ENCODE peak calls at places on chromosomes 3 and 15, in six cellular contexts. U, E, J, H, X and B are unnamed samples.

GRCh38 chr3:80770106-80771079 is 991.1 kb downstream of the GBE1 start:
- DNase-seq in U (no peak), X (no peak), H (peak), J (peak), E (no peak), B (no peak)

GRCh38 chr15:75921732-75922703 is 18.3 kb downstream of the FBXO22 start:
- DNase-seq in J (peak), X (peak), H (no peak), E (peak), U (peak), B (no peak)

GRCh38 chr3:73563896-73564582 is 60.7 kb downstream of the PDZRN3 start:
- DNase-seq in H (no peak), J (peak), E (no peak), U (peak), X (peak), B (no peak)

GRCh38 chr3:179949428-179949827 is 87.3 kb downstream of the PEX5L start:
- DNase-seq in J (no peak), E (no peak), X (no peak), H (peak), U (no peak), B (no peak)

GRCh38 chr3:125219261-125219701 is 6.7 kb upstream of the SLC12A8 start:
- DNase-seq in U (no peak), H (no peak), X (no peak), J (no peak), E (no peak), B (no peak)

GRCh38 chr15:78810003-78810376 is 1.3 kb downstream of the ADAMTS7 start:
- DNase-seq in J (no peak), U (no peak), H (no peak), X (no peak), E (no peak), B (no peak)

GRCh38 chr3:72666444-72666755 is 181.8 kb downstream of the SHQ1 start:
- DNase-seq in E (no peak), H (no peak), J (no peak), X (no peak), U (no peak), B (no peak)

GRCh38 chr3:113002676-113003075 is 11.9 kb downstream of the GTPBP8 start:
- DNase-seq in J (no peak), X (no peak), U (no peak), H (no peak), E (no peak), B (no peak)

GRCh38 chr3:111649180-111649579 is 54.0 kb upstream of the ZBED2 start:
- DNase-seq in X (no peak), J (no peak), U (no peak), E (no peak), H (no peak), B (no peak)

GRCh38 chr3:189488241-189488767 is 142.9 kb upstream of the TP63 start:
- DNase-seq in J (peak), H (no peak), U (peak), X (peak), E (no peak), B (no peak)

GRCh38 chr15:59138243-59138642 is 33.3 kb downstream of the CCNB2 start:
- DNase-seq in U (peak), H (no peak), J (peak), X (no peak), E (peak), B (peak)

GRCh38 chr3:50516048-50516871 is 12.8 kb upstream of the CACNA2D2 start:
- DNase-seq in J (no peak), E (peak), X (no peak), H (no peak), U (no peak), B (peak)

GRCh38 chr3:141979050-141979671 is 102.7 kb downstream of the ATP1B3 start:
- DNase-seq in E (no peak), X (peak), H (no peak), J (peak), U (peak), B (no peak)

GRCh38 chr3:127135241-127136023 is 57.5 kb upstream of the PRR23E start:
- DNase-seq in E (peak), H (peak), J (peak), U (peak), X (no peak), B (peak)

GRCh38 chr3:176967525-176967924 is 229.8 kb downstream of the TBL1XR1 start:
- DNase-seq in X (peak), H (no peak), J (no peak), E (no peak), U (no peak), B (no peak)

GRCh38 chr15:62600376-62600775 is 435.3 kb upstream of the C2CD4B start:
- DNase-seq in E (no peak), U (no peak), J (no peak), X (no peak), H (no peak), B (no peak)

GRCh38 chr3:148861277-148861869 is 3.7 kb upstream of the CPA3 start:
- DNase-seq in X (peak), H (peak), U (peak), J (peak), E (no peak), B (no peak)

GRCh38 chr15:63593705-63594671 is 3.2 kb upstream of the FBXL22 start:
- DNase-seq in X (peak), E (no peak), J (peak), H (no peak), U (no peak), B (no peak)

GRCh38 chr15:42042602-42043400 is 22.0 kb upstream of the PLA2G4E start:
- DNase-seq in X (no peak), J (no peak), H (no peak), E (no peak), U (no peak), B (no peak)

GRCh38 chr3:36269274-36269673 is 111.0 kb upstream of the STAC start:
- DNase-seq in E (no peak), U (no peak), X (no peak), J (no peak), H (no peak), B (no peak)

GRCh38 chr15:41992151-41992802 is 19.9 kb upstream of the EHD4 start:
- DNase-seq in X (no peak), E (no peak), H (no peak), U (no peak), J (no peak), B (no peak)

GRCh38 chr3:166284994-166285393 is 447.8 kb upstream of the BCHE start:
- DNase-seq in J (peak), U (no peak), E (no peak), H (no peak), X (peak), B (no peak)